ENCODE peak calls at places on chromosome 12, in five cellular contexts. E is neural progenitor cell, W is BE2C, J is fibroblast of lung, S is AG04450. G is an unnamed sample.

GRCh38 chr12:87469295-87469694 is 559.9 kb downstream of the C12orf50 start:
- DNase-seq in E (no peak), W (no peak), J (peak), S (no peak), G (no peak)

GRCh38 chr12:79635676-79636075 is 55.1 kb downstream of the PAWR start:
- DNase-seq in E (no peak), W (no peak), J (no peak), S (no peak), G (no peak)

GRCh38 chr12:56081393-56082347 is 1.7 kb downstream of the ERBB3 start:
- DNase-seq in E (peak), W (peak), J (no peak), S (no peak), G (no peak)

GRCh38 chr12:12018454-12018853 is 52.3 kb upstream of the BCL2L14 start:
- DNase-seq in E (no peak), W (peak), J (peak), S (no peak), G (no peak)

GRCh38 chr12:48311313-48311712 is 39.4 kb downstream of the ZNF641 start:
- DNase-seq in E (no peak), W (no peak), J (no peak), S (no peak), G (no peak)

GRCh38 chr12:27841392-27841882 is 61.4 kb upstream of the MANSC4 start:
- DNase-seq in E (no peak), W (no peak), J (peak), S (no peak), G (no peak)

GRCh38 chr12:132099739-132100138 is 44.4 kb downstream of the DDX51 start:
- DNase-seq in E (no peak), W (no peak), J (no peak), S (no peak), G (no peak)

GRCh38 chr12:46574853-46575252 is 202.3 kb upstream of the SLC38A2 start:
- DNase-seq in E (no peak), W (no peak), J (no peak), S (no peak), G (no peak)

GRCh38 chr12:84497819-84498218 is 414.8 kb downstream of the SLC6A15 start:
- DNase-seq in E (peak), W (peak), J (peak), S (no peak), G (no peak)

GRCh38 chr12:19683178-19683927 is 244.1 kb downstream of the AEBP2 start:
- DNase-seq in E (no peak), W (no peak), J (peak), S (no peak), G (peak)

GRCh38 chr12:38547586-38547985 is 231.0 kb downstream of the ALG10B start:
- DNase-seq in E (no peak), W (no peak), J (no peak), S (no peak), G (no peak)

GRCh38 chr12:38543151-38543550 is 226.6 kb downstream of the ALG10B start:
- DNase-seq in E (no peak), W (no peak), J (no peak), S (no peak), G (no peak)

GRCh38 chr12:38541849-38542248 is 225.3 kb downstream of the ALG10B start:
- DNase-seq in E (no peak), W (no peak), J (no peak), S (no peak), G (no peak)

GRCh38 chr12:38540156-38540555 is 223.6 kb downstream of the ALG10B start:
- DNase-seq in E (no peak), W (no peak), J (no peak), S (no peak), G (no peak)

GRCh38 chr12:38544357-38545066 is 227.9 kb downstream of the ALG10B start:
- DNase-seq in E (peak), W (peak), J (no peak), S (no peak), G (no peak)
- TF ChIP-seq CTCF in E (peak), W (peak), J (no peak), S (no peak), G (no peak)

GRCh38 chr12:101642115-101643067 is 47.6 kb downstream of the MYBPC1 start:
- DNase-seq in E (peak), W (no peak), J (no peak), S (no peak), G (no peak)

GRCh38 chr12:101634724-101635123 is 40.0 kb downstream of the MYBPC1 start:
- DNase-seq in E (no peak), W (no peak), J (no peak), S (no peak), G (no peak)

DNA sequence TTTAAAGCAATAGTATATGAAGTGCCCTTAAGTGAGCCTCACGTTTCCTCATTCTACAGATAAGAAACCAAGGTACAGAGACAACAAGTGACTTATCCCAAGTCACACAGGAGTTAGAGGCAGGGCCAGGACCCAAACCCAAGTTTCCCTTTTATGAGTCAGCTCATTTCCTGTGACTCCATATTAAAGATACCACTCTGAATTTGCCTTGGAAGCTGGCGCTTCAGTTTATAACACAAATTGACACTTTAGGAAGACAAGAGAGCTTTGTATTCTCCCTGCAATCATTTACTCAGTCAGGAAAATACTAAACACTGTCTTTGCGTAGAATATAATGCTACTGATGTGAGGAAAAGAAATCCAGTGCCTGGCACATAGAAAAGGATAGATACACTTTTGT is 43.2 kb downstream of the MYBPC1 start:
- DNase-seq in E (no peak), W (no peak), J (no peak), S (no peak), G (no peak)
- H3K4me3 ChIP-seq in E (no peak), W (no peak), J (no peak), S (no peak), G (no peak)

GRCh38 chr12:51086933-51087332 is 3.5 kb upstream of the CSRNP2 start:
- DNase-seq in E (no peak), W (no peak), J (no peak), S (no peak), G (no peak)

GRCh38 chr12:51082561-51083139 is 746 bp downstream of the CSRNP2 start:
- DNase-seq in E (no peak), W (no peak), J (peak), S (no peak), G (no peak)

GRCh38 chr12:51080136-51080535 is 3.3 kb downstream of the CSRNP2 start:
- DNase-seq in E (no peak), W (no peak), J (no peak), S (no peak), G (no peak)

GRCh38 chr12:51085757-51086156 is 2.4 kb upstream of the CSRNP2 start:
- DNase-seq in E (no peak), W (no peak), J (no peak), S (no peak), G (no peak)

GRCh38 chr12:51083140-51083833 is at the start of gene CSRNP2:
- DNase-seq in E (peak), W (peak), J (peak), S (peak), G (peak)
- TF ChIP-seq CTCF in E (peak), W (no peak), J (no peak), S (no peak), G (no peak)

DNA sequence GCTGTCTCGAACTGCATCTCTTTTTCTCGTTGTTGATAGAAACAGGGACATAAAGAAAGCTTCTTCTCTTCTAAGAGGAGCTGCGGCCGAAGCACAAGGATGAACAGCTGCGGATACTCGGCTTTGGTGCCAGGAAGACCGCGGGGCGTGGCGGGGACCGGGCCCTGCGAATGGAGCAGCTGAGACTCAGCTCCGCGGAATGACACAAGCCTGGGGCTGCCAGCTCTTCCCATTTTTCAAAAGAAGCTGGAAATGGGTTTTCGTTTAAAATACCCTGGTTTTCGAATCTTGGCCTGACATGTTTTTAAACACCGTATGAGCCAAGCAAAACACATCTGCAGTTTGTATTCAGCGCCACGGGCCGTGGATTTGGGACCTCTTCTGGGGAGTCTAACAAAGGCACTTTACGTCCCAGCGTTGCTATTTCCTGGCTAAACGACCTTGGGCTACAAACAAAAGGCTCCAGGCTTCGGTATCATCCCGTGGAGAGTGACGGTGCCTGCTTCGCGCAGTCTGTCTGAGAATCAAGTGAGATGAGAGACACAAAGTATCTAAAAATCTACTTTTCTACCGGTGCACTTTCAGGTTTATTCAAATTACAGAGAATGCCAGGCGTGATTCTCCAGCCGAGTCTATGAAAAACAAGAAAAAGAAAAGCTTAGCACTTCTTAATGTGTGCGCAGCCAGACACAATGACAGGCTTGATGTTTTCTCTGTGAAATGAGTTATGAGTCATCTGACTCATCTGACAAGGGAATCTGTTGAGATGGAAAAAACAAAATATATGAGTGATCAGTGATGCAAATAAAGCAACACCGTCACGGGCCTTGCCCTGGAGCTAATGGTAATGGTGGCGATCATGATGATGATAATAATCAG is 114.0 kb upstream of the TMEM132D start:
- DNase-seq in E (peak), W (no peak), J (peak), S (no peak), G (no peak)
- H3K4me3 ChIP-seq in E (no peak), W (no peak), J (no peak), S (no peak), G (no peak)

GRCh38 chr12:108236366-108236765 is 102.7 kb downstream of the CMKLR1 start:
- DNase-seq in E (no peak), W (no peak), J (no peak), S (no peak), G (no peak)

GRCh38 chr12:108235231-108235959 is 103.7 kb downstream of the CMKLR1 start:
- DNase-seq in E (peak), W (no peak), J (no peak), S (no peak), G (no peak)

GRCh38 chr12:108239378-108239777 is 99.7 kb downstream of the CMKLR1 start:
- DNase-seq in E (no peak), W (no peak), J (no peak), S (no peak), G (no peak)

GRCh38 chr12:108238474-108238873 is 100.6 kb downstream of the CMKLR1 start:
- DNase-seq in E (no peak), W (no peak), J (no peak), S (no peak), G (no peak)

DNA sequence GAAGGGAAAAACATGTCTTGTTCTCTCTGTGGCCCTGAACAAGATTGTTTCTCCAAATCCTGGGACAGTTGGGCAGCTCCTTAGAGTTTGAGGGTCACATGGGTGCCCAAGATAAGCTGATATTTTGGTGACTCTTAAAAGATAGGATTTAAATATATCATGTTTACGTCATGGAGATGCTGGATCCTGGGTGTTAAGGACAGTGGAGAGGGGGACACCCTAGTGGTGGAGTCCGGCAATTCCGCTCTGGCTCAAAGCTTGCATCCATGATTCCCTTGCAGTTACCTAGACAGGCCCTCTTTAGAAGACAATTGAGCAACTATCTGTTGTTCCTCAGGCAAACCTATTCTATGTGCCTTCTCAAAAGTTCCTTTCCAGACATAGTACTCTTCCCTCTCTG is 101.8 kb downstream of the CMKLR1 start:
- DNase-seq in E (peak), W (peak), J (no peak), S (no peak), G (no peak)
- TF ChIP-seq CTCF in E (peak), W (peak), J (no peak), S (peak), G (peak)

GRCh38 chr12:8913702-8914032 is 642 bp upstream of the PHC1 start:
- DNase-seq in E (no peak), W (no peak), J (peak), S (no peak), G (no peak)
- H3K4me3 ChIP-seq in E (peak), W (peak), J (peak), S (peak), G (peak)